ENCODE peak calls at places on chromosomes 1 and 21, in six cellular contexts. U, I, W, E, R and P are unnamed samples.

GRCh38 chr1:231619257-231619634 is 7.3 kb upstream of the DISC1 start:
- DNase-seq in U (no peak), I (no peak), W (no peak), E (no peak), R (no peak), P (no peak)

GRCh38 chr1:29426701-29427279 is 190.5 kb downstream of the PTPRU start:
- DNase-seq in U (no peak), W (no peak), R (peak), I (no peak), E (no peak), P (no peak)

GRCh38 chr1:159469921-159470595 is 30.5 kb downstream of the OR10J1 start:
- DNase-seq in I (no peak), R (no peak), W (no peak), E (no peak), U (no peak), P (no peak)

GRCh38 chr1:232393010-232393833 is 236.7 kb downstream of the SIPA1L2 start:
- DNase-seq in R (no peak), U (no peak), I (no peak), W (no peak), E (no peak), P (no peak)

GRCh38 chr1:161177112-161177935 is at the start of gene B4GALT3:
- DNase-seq in W (peak), R (peak), E (peak), I (peak), U (peak), P (no peak)

GRCh38 chr1:223017291-223017690 is 125.8 kb downstream of the TLR5 start:
- DNase-seq in W (no peak), E (no peak), R (no peak), U (peak), I (no peak), P (no peak)

GRCh38 chr1:25106352-25106751 is 126.0 kb downstream of the SYF2 start:
- DNase-seq in I (no peak), E (no peak), W (no peak), U (no peak), R (no peak), P (no peak)

GRCh38 chr1:225995919-225996864 is 3.0 kb downstream of the SDE2 start:
- DNase-seq in I (no peak), W (no peak), U (no peak), E (no peak), R (no peak), P (no peak)

GRCh38 chr21:33011462-33011861 is 14.3 kb upstream of the OLIG2 start:
- DNase-seq in I (peak), U (no peak), W (peak), R (no peak), E (no peak), P (no peak)

GRCh38 chr1:181103404-181103803 is 14.9 kb downstream of the IER5 start:
- DNase-seq in R (no peak), I (no peak), E (no peak), U (no peak), W (no peak), P (no peak)

GRCh38 chr1:182725264-182725965 is 41.0 kb upstream of the RGS8 start:
- DNase-seq in R (no peak), U (no peak), W (peak), E (no peak), I (no peak), P (no peak)

GRCh38 chr1:203462878-203463277 is 12.7 kb upstream of the PRELP start:
- DNase-seq in U (no peak), E (no peak), I (peak), W (peak), R (no peak), P (no peak)

GRCh38 chr21:45154511-45155508 is 80.4 kb downstream of the ADARB1 start:
- DNase-seq in W (peak), I (peak), U (no peak), R (no peak), E (no peak), P (no peak)

GRCh38 chr1:187078321-187078720 is 249.6 kb downstream of the PLA2G4A start:
- DNase-seq in W (no peak), E (no peak), U (no peak), I (no peak), R (no peak), P (no peak)